ENCODE peak calls at places on chromosome 1, in nine cellular contexts. One of them, this sample, is unnamed.
A peak's percentile ranks its signal among the peaks of the same experiment; 100 is the strongest.

GRCh38 chr1:36107394-36107793 is 17.6 kb downstream of the COL8A2 start:
- DNase-seq in NT2/D1: no peak
- DNase-seq in mucosa of descending colon: no peak
- DNase-seq in right lobe of liver: no peak
- DNase-seq in aorta: no peak
- DNase-seq in psoas muscle: no peak
- DNase-seq in mammary epithelial cell: no peak
- DNase-seq in PC-9: no peak
- DNase-seq in GM23338: no peak
- DNase-seq in this sample: no peak

GRCh38 chr1:1832151-1832550 is 53.9 kb upstream of the NADK start:
- DNase-seq in NT2/D1: no peak
- DNase-seq in mucosa of descending colon: no peak
- DNase-seq in right lobe of liver: no peak
- DNase-seq in aorta: no peak
- DNase-seq in psoas muscle: no peak
- DNase-seq in mammary epithelial cell: no peak
- DNase-seq in PC-9: no peak
- DNase-seq in GM23338: no peak
- DNase-seq in this sample: no peak

GRCh38 chr1:115744876-115745275 is 23.6 kb downstream of the CASQ2 start:
- DNase-seq in NT2/D1: no peak
- DNase-seq in mucosa of descending colon: no peak
- DNase-seq in right lobe of liver: no peak
- DNase-seq in aorta: no peak
- DNase-seq in psoas muscle: no peak
- DNase-seq in mammary epithelial cell: no peak
- DNase-seq in PC-9: no peak
- DNase-seq in GM23338: no peak
- DNase-seq in this sample: no peak

GRCh38 chr1:67227196-67227595 is 60.9 kb downstream of the IL23R start:
- DNase-seq in NT2/D1: no peak
- DNase-seq in mucosa of descending colon: no peak
- DNase-seq in right lobe of liver: no peak
- DNase-seq in aorta: no peak
- DNase-seq in psoas muscle: no peak
- DNase-seq in mammary epithelial cell: peak; percentile 81
- DNase-seq in PC-9: peak; percentile 65
- DNase-seq in GM23338: no peak
- DNase-seq in this sample: no peak

GRCh38 chr1:228691926-228692325 is 43.4 kb upstream of the RHOU start:
- DNase-seq in NT2/D1: peak; percentile 56
- DNase-seq in mucosa of descending colon: no peak
- DNase-seq in right lobe of liver: no peak
- DNase-seq in aorta: no peak
- DNase-seq in psoas muscle: no peak
- DNase-seq in mammary epithelial cell: peak; percentile 43
- DNase-seq in PC-9: peak; percentile 53
- DNase-seq in GM23338: peak; percentile 71
- DNase-seq in this sample: no peak

GRCh38 chr1:32393136-32393535 is 1.1 kb downstream of the BSDC1 start:
- DNase-seq in NT2/D1: no peak
- DNase-seq in mucosa of descending colon: no peak
- DNase-seq in right lobe of liver: no peak
- DNase-seq in aorta: no peak
- DNase-seq in psoas muscle: no peak
- DNase-seq in mammary epithelial cell: peak; percentile 26
- DNase-seq in PC-9: no peak
- DNase-seq in GM23338: no peak
- DNase-seq in this sample: no peak

GRCh38 chr1:53669511-53670191 is 69.3 kb downstream of the GLIS1 start:
- DNase-seq in NT2/D1: no peak
- DNase-seq in mucosa of descending colon: no peak
- DNase-seq in right lobe of liver: no peak
- DNase-seq in aorta: peak; percentile 48
- DNase-seq in psoas muscle: no peak
- DNase-seq in mammary epithelial cell: no peak
- DNase-seq in PC-9: no peak
- DNase-seq in GM23338: no peak
- DNase-seq in this sample: no peak

GRCh38 chr1:65079941-65080340 is 68.1 kb upstream of the AK4 start:
- DNase-seq in NT2/D1: no peak
- DNase-seq in mucosa of descending colon: no peak
- DNase-seq in right lobe of liver: no peak
- DNase-seq in aorta: no peak
- DNase-seq in psoas muscle: no peak
- DNase-seq in mammary epithelial cell: peak; percentile 73
- DNase-seq in PC-9: no peak
- DNase-seq in GM23338: no peak
- DNase-seq in this sample: no peak

GRCh38 chr1:11842154-11843041 is 5.2 kb downstream of the NPPA start:
- DNase-seq in NT2/D1: no peak
- DNase-seq in mucosa of descending colon: no peak
- DNase-seq in right lobe of liver: peak; percentile 92
- DNase-seq in aorta: no peak
- DNase-seq in psoas muscle: no peak
- DNase-seq in mammary epithelial cell: no peak
- DNase-seq in PC-9: no peak
- DNase-seq in GM23338: no peak
- DNase-seq in this sample: no peak

GRCh38 chr1:11838349-11839272 is 9.0 kb downstream of the NPPA start:
- DNase-seq in NT2/D1: peak; percentile 36
- DNase-seq in mucosa of descending colon: peak; percentile 79
- DNase-seq in right lobe of liver: peak; percentile 85
- DNase-seq in aorta: peak; percentile 79
- DNase-seq in psoas muscle: peak; percentile 90
- DNase-seq in mammary epithelial cell: peak; percentile 35
- DNase-seq in PC-9: no peak
- DNase-seq in GM23338: peak; percentile 80
- DNase-seq in this sample: peak; percentile 45

GRCh38 chr1:11837767-11838348 is 9.7 kb downstream of the NPPA start:
- DNase-seq in NT2/D1: no peak
- DNase-seq in mucosa of descending colon: no peak
- DNase-seq in right lobe of liver: no peak
- DNase-seq in aorta: no peak
- DNase-seq in psoas muscle: no peak
- DNase-seq in mammary epithelial cell: no peak
- DNase-seq in PC-9: no peak
- DNase-seq in GM23338: no peak
- DNase-seq in this sample: no peak

GRCh38 chr1:11839727-11840705 is 7.6 kb downstream of the NPPA start:
- DNase-seq in NT2/D1: no peak
- DNase-seq in mucosa of descending colon: no peak
- DNase-seq in right lobe of liver: peak; percentile 81
- DNase-seq in aorta: peak; percentile 62
- DNase-seq in psoas muscle: no peak
- DNase-seq in mammary epithelial cell: no peak
- DNase-seq in PC-9: no peak
- DNase-seq in GM23338: no peak
- DNase-seq in this sample: no peak

GRCh38 chr1:11841245-11842153 is 6.1 kb downstream of the NPPA start:
- DNase-seq in NT2/D1: no peak
- DNase-seq in mucosa of descending colon: no peak
- DNase-seq in right lobe of liver: no peak
- DNase-seq in aorta: no peak
- DNase-seq in psoas muscle: no peak
- DNase-seq in mammary epithelial cell: no peak
- DNase-seq in PC-9: no peak
- DNase-seq in GM23338: no peak
- DNase-seq in this sample: no peak
- H3K4me1 ChIP-seq in NT2/D1: no peaks in the 10 kb centered on the region
- H3K4me1 ChIP-seq in mucosa of descending colon: no peaks in the 10 kb centered on the region
- H3K4me1 ChIP-seq in right lobe of liver: peaks cover 50% of the 10 kb centered on the region
- H3K4me1 ChIP-seq in aorta: no peaks in the 10 kb centered on the region
- H3K4me1 ChIP-seq in psoas muscle: no peaks in the 10 kb centered on the region
- H3K4me1 ChIP-seq in mammary epithelial cell: no peaks in the 10 kb centered on the region
- H3K4me1 ChIP-seq in PC-9: no peaks in the 10 kb centered on the region
- H3K4me1 ChIP-seq in GM23338: no peaks in the 10 kb centered on the region
- H3K4me1 ChIP-seq in this sample: no peaks in the 10 kb centered on the region

DNA sequence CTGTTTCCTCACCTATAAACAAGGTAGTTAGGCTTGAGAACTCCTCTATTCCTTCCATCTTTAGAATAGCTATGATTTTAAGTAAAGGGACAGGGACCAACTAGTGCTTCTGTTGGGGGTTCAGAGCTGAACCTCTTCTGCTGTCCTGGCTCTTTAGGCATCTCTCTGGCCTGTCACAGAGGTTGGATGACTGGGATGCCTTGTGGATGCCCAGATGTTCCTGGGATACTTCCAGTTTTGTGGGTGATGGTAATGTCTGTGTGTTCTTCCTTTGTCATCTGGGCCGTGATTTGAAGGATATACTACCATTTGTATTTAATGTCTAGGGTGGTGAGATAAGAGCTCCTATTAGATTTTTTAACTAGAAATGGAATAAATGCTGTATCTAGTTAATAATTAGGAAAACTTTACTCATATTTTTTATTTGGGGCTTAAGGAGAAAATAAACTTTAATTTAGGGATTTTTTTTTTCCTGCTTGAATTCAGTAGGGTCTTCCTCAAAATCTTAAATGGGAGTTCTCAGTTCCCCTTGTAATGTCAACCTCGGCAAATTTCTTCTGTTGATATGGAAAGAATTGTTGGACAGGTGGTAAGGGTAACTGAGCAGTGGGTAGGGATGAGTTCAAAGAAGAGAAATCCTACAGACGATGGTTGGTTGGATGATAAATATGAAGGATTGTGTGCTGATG is 47.2 kb downstream of the LAMC1 start:
- DNase-seq in NT2/D1: no peak
- DNase-seq in mucosa of descending colon: no peak
- DNase-seq in right lobe of liver: no peak
- DNase-seq in aorta: no peak
- DNase-seq in psoas muscle: no peak
- DNase-seq in mammary epithelial cell: no peak
- DNase-seq in PC-9: no peak
- DNase-seq in GM23338: no peak
- DNase-seq in this sample: no peak
- H3K4me1 ChIP-seq in NT2/D1: no peaks in the 10 kb centered on the region
- H3K4me1 ChIP-seq in mucosa of descending colon: peaks cover 5% of the 10 kb centered on the region
- H3K4me1 ChIP-seq in right lobe of liver: no peaks in the 10 kb centered on the region
- H3K4me1 ChIP-seq in aorta: peaks cover 23% of the 10 kb centered on the region
- H3K4me1 ChIP-seq in psoas muscle: peaks cover 48% of the 10 kb centered on the region
- H3K4me1 ChIP-seq in mammary epithelial cell: peaks cover 25% of the 10 kb centered on the region
- H3K4me1 ChIP-seq in PC-9: peaks cover 13% of the 10 kb centered on the region
- H3K4me1 ChIP-seq in GM23338: peaks cover 17% of the 10 kb centered on the region
- H3K4me1 ChIP-seq in this sample: peaks cover 25% of the 10 kb centered on the region

GRCh38 chr1:168786476-168787330 is 57.7 kb upstream of the DPT start:
- DNase-seq in NT2/D1: no peak
- DNase-seq in mucosa of descending colon: no peak
- DNase-seq in right lobe of liver: no peak
- DNase-seq in aorta: no peak
- DNase-seq in psoas muscle: no peak
- DNase-seq in mammary epithelial cell: no peak
- DNase-seq in PC-9: no peak
- DNase-seq in GM23338: no peak
- DNase-seq in this sample: no peak

GRCh38 chr1:168792142-168792541 is 63.1 kb upstream of the DPT start:
- DNase-seq in NT2/D1: no peak
- DNase-seq in mucosa of descending colon: no peak
- DNase-seq in right lobe of liver: no peak
- DNase-seq in aorta: no peak
- DNase-seq in psoas muscle: no peak
- DNase-seq in mammary epithelial cell: no peak
- DNase-seq in PC-9: no peak
- DNase-seq in GM23338: no peak
- DNase-seq in this sample: no peak

GRCh38 chr1:168788262-168788661 is 59.3 kb upstream of the DPT start:
- DNase-seq in NT2/D1: no peak
- DNase-seq in mucosa of descending colon: no peak
- DNase-seq in right lobe of liver: no peak
- DNase-seq in aorta: no peak
- DNase-seq in psoas muscle: no peak
- DNase-seq in mammary epithelial cell: no peak
- DNase-seq in PC-9: no peak
- DNase-seq in GM23338: no peak
- DNase-seq in this sample: no peak

GRCh38 chr1:168794057-168794456 is 65.1 kb upstream of the DPT start:
- DNase-seq in NT2/D1: no peak
- DNase-seq in mucosa of descending colon: no peak
- DNase-seq in right lobe of liver: no peak
- DNase-seq in aorta: no peak
- DNase-seq in psoas muscle: no peak
- DNase-seq in mammary epithelial cell: peak; percentile 2
- DNase-seq in PC-9: no peak
- DNase-seq in GM23338: no peak
- DNase-seq in this sample: no peak

DNA sequence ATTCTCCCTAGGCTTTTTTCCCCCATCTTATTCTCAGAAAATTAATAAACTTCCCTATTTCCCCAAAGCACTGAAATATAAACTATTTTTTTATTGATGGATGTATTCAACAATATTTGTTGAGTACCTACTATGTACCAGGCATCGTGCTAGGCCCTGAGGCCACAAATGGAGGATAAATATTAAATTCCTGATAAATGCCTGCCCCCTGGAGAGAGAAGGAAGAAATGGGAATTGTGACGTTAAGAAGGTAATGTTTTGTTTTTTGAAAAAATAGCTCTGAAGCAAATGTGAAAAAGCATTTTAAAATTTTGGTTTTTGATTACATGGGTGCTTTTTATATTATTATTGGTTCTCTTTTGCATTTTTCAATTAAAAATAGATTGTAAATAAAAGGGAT is 60.5 kb upstream of the DPT start:
- DNase-seq in NT2/D1: no peak
- DNase-seq in mucosa of descending colon: no peak
- DNase-seq in right lobe of liver: no peak
- DNase-seq in aorta: no peak
- DNase-seq in psoas muscle: no peak
- DNase-seq in mammary epithelial cell: no peak
- DNase-seq in PC-9: no peak
- DNase-seq in GM23338: no peak
- DNase-seq in this sample: no peak
- H3K4me1 ChIP-seq in NT2/D1: no peaks in the 10 kb centered on the region
- H3K4me1 ChIP-seq in mucosa of descending colon: no peaks in the 10 kb centered on the region
- H3K4me1 ChIP-seq in right lobe of liver: no peaks in the 10 kb centered on the region
- H3K4me1 ChIP-seq in aorta: no peaks in the 10 kb centered on the region
- H3K4me1 ChIP-seq in psoas muscle: peaks cover 1% of the 10 kb centered on the region
- H3K4me1 ChIP-seq in mammary epithelial cell: no peaks in the 10 kb centered on the region
- H3K4me1 ChIP-seq in PC-9: no peaks in the 10 kb centered on the region
- H3K4me1 ChIP-seq in GM23338: no peaks in the 10 kb centered on the region
- H3K4me1 ChIP-seq in this sample: no peaks in the 10 kb centered on the region

GRCh38 chr1:109611308-109611950 is 8.0 kb downstream of the GNAT2 start:
- DNase-seq in NT2/D1: no peak
- DNase-seq in mucosa of descending colon: no peak
- DNase-seq in right lobe of liver: no peak
- DNase-seq in aorta: no peak
- DNase-seq in psoas muscle: no peak
- DNase-seq in mammary epithelial cell: no peak
- DNase-seq in PC-9: no peak
- DNase-seq in GM23338: no peak
- DNase-seq in this sample: no peak

GRCh38 chr1:109610609-109611307 is 8.7 kb downstream of the GNAT2 start:
- DNase-seq in NT2/D1: peak; percentile 71
- DNase-seq in mucosa of descending colon: no peak
- DNase-seq in right lobe of liver: no peak
- DNase-seq in aorta: no peak
- DNase-seq in psoas muscle: no peak
- DNase-seq in mammary epithelial cell: peak; percentile 26
- DNase-seq in PC-9: peak; percentile 62
- DNase-seq in GM23338: peak; percentile 24
- DNase-seq in this sample: no peak

GRCh38 chr1:109613396-109614147 is 5.8 kb downstream of the GNAT2 start:
- DNase-seq in NT2/D1: no peak
- DNase-seq in mucosa of descending colon: no peak
- DNase-seq in right lobe of liver: no peak
- DNase-seq in aorta: no peak
- DNase-seq in psoas muscle: no peak
- DNase-seq in mammary epithelial cell: no peak
- DNase-seq in PC-9: no peak
- DNase-seq in GM23338: no peak
- DNase-seq in this sample: peak; percentile 41

GRCh38 chr1:109609881-109610280 is 9.5 kb downstream of the GNAT2 start:
- DNase-seq in NT2/D1: no peak
- DNase-seq in mucosa of descending colon: no peak
- DNase-seq in right lobe of liver: no peak
- DNase-seq in aorta: no peak
- DNase-seq in psoas muscle: no peak
- DNase-seq in mammary epithelial cell: no peak
- DNase-seq in PC-9: no peak
- DNase-seq in GM23338: no peak
- DNase-seq in this sample: no peak

DNA sequence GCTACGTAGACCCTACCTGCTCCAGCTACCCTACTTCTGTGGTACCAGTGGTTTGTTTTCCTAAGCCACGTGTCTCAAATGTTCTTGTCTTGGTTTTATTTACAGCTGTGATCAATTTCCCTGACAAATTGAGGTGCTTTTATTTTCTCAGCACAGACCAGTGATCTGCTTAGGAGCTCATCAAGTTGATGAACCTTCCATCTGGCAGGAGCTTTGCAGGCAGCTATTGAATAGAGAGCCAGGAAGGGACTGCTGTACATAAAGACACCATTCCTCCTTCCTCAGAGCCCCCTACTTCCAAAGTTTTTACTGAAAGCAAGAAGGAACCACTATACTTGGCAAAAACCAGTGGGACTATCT is 7.5 kb downstream of the GNAT2 start:
- DNase-seq in NT2/D1: no peak
- DNase-seq in mucosa of descending colon: no peak
- DNase-seq in right lobe of liver: no peak
- DNase-seq in aorta: no peak
- DNase-seq in psoas muscle: no peak
- DNase-seq in mammary epithelial cell: no peak
- DNase-seq in PC-9: no peak
- DNase-seq in GM23338: no peak
- DNase-seq in this sample: no peak
- H3K4me1 ChIP-seq in NT2/D1: peaks cover 13% of the 10 kb centered on the region
- H3K4me1 ChIP-seq in mucosa of descending colon: no peaks in the 10 kb centered on the region
- H3K4me1 ChIP-seq in right lobe of liver: no peaks in the 10 kb centered on the region
- H3K4me1 ChIP-seq in aorta: no peaks in the 10 kb centered on the region
- H3K4me1 ChIP-seq in psoas muscle: no peaks in the 10 kb centered on the region
- H3K4me1 ChIP-seq in mammary epithelial cell: peaks cover 4% of the 10 kb centered on the region
- H3K4me1 ChIP-seq in PC-9: peaks cover 14% of the 10 kb centered on the region
- H3K4me1 ChIP-seq in GM23338: peaks cover 23% of the 10 kb centered on the region
- H3K4me1 ChIP-seq in this sample: peaks cover 16% of the 10 kb centered on the region